ENCODE peak calls at places on chromosomes 12 and 14, in five cellular contexts. M, G, N, Y and X are unnamed samples.

GRCh38 chr14:72932893-72933292 is 6.6 kb downstream of the DCAF4 start:
- DNase-seq in M (no peak), G (no peak), N (no peak), Y (no peak), X (no peak)

GRCh38 chr14:101874001-101874400 is 90.4 kb upstream of the DYNC1H1 start:
- DNase-seq in M (no peak), G (no peak), N (no peak), Y (no peak), X (no peak)

GRCh38 chr12:42779186-42779859 is 189.8 kb upstream of the PRICKLE1 start:
- DNase-seq in M (peak), G (no peak), N (no peak), Y (no peak), X (no peak)

GRCh38 chr14:53979747-53980642 is 23.4 kb upstream of the BMP4 start:
- DNase-seq in M (peak), G (no peak), N (peak), Y (no peak), X (peak)

GRCh38 chr12:100574262-100575074 is 984 bp downstream of the GAS2L3 start:
- DNase-seq in M (peak), G (no peak), N (peak), Y (no peak), X (peak)

GRCh38 chr12:6178981-6179761 is 21.0 kb upstream of the CD9 start:
- DNase-seq in M (peak), G (no peak), N (peak), Y (no peak), X (peak)

GRCh38 chr12:66423290-66423689 is 121.0 kb downstream of the HELB start:
- DNase-seq in M (no peak), G (no peak), N (peak), Y (no peak), X (no peak)

GRCh38 chr12:97643961-97644360 is 181.4 kb downstream of the RMST start:
- DNase-seq in M (no peak), G (no peak), N (no peak), Y (no peak), X (no peak)

GRCh38 chr14:54200726-54201125 is 196.1 kb upstream of the CDKN3 start:
- DNase-seq in M (peak), G (no peak), N (peak), Y (no peak), X (no peak)

GRCh38 chr12:4369548-4369947 is 10.0 kb downstream of the FGF23 start:
- DNase-seq in M (no peak), G (no peak), N (no peak), Y (no peak), X (no peak)